ENCODE peak calls at places on chromosomes 13 and 19, in ten cellular contexts. N, S, P, R, Y, C, H, B, Z and E are unnamed samples.

GRCh38 chr19:19490247-19490968 is 24.9 kb downstream of the TSSK6 start:
- DNase-seq in N (peak), S (peak), P (peak), R (peak), Y (peak), C (peak), H (peak), B (peak), Z (peak), E (peak)

GRCh38 chr19:8335343-8336071 is 7.6 kb downstream of the KANK3 start:
- DNase-seq in N (no peak), S (no peak), P (no peak), R (no peak), Y (no peak), C (no peak), H (no peak), B (no peak), Z (no peak), E (no peak)

GRCh38 chr13:39498471-39499114 is 104.4 kb downstream of the LHFPL6 start:
- DNase-seq in N (no peak), S (no peak), P (no peak), R (no peak), Y (no peak), C (no peak), H (no peak), B (no peak), Z (no peak), E (no peak)

GRCh38 chr19:7216373-7216902 is 77.8 kb downstream of the INSR start:
- DNase-seq in N (no peak), S (no peak), P (no peak), R (no peak), Y (peak), C (no peak), H (no peak), B (no peak), Z (no peak), E (no peak)

GRCh38 chr19:42280761-42281174 is 11.7 kb downstream of the CIC start:
- DNase-seq in N (no peak), S (no peak), P (no peak), R (no peak), Y (no peak), C (no peak), H (no peak), B (peak), Z (peak), E (no peak)

GRCh38 chr19:29526730-29527499 is 1.1 kb downstream of the VSTM2B start:
- DNase-seq in N (no peak), S (no peak), P (no peak), R (no peak), Y (peak), C (no peak), H (no peak), B (no peak), Z (peak), E (no peak)

GRCh38 chr13:58946274-58946673 is 1217.5 kb downstream of the DIAPH3 start:
- DNase-seq in N (no peak), S (no peak), P (no peak), R (no peak), Y (no peak), C (no peak), H (no peak), B (no peak), Z (no peak), E (no peak)

GRCh38 chr19:11244846-11245589 is 5.6 kb downstream of the ANGPTL8 start:
- DNase-seq in N (no peak), S (no peak), P (no peak), R (no peak), Y (no peak), C (no peak), H (no peak), B (no peak), Z (no peak), E (no peak)

GRCh38 chr19:17328517-17329060 is 6.1 kb downstream of the ANO8 start:
- DNase-seq in N (no peak), S (no peak), P (no peak), R (no peak), Y (no peak), C (no peak), H (no peak), B (no peak), Z (no peak), E (no peak)

GRCh38 chr13:47949799-47950198 is 51.3 kb downstream of the SUCLA2 start:
- DNase-seq in N (no peak), S (no peak), P (no peak), R (no peak), Y (no peak), C (no peak), H (no peak), B (no peak), Z (no peak), E (no peak)

GRCh38 chr13:98722958-98723357 is 29.5 kb downstream of the SLC15A1 start:
- DNase-seq in N (no peak), S (no peak), P (no peak), R (no peak), Y (no peak), C (peak), H (no peak), B (no peak), Z (no peak), E (no peak)

GRCh38 chr13:24923305-24923640 is 159.3 kb downstream of the RNF17 start:
- DNase-seq in N (peak), S (peak), P (no peak), R (peak), Y (no peak), C (no peak), H (peak), B (peak), Z (peak), E (peak)

GRCh38 chr19:45069056-45069455 is 7.2 kb downstream of the ZNF296 start:
- DNase-seq in N (peak), S (no peak), P (no peak), R (no peak), Y (no peak), C (peak), H (peak), B (peak), Z (no peak), E (peak)

GRCh38 chr19:21451187-21451586 is 54.2 kb upstream of the ZNF429 start:
- DNase-seq in N (no peak), S (no peak), P (no peak), R (no peak), Y (no peak), C (no peak), H (no peak), B (no peak), Z (no peak), E (no peak)

GRCh38 chr19:42281175-42282035 is 12.4 kb downstream of the CIC start:
- DNase-seq in N (no peak), S (peak), P (no peak), R (no peak), Y (no peak), C (peak), H (peak), B (peak), Z (no peak), E (peak)

GRCh38 chr13:93220073-93220472 is 6.5 kb upstream of the GPC6 start:
- DNase-seq in N (no peak), S (peak), P (no peak), R (no peak), Y (no peak), C (no peak), H (no peak), B (no peak), Z (no peak), E (no peak)

GRCh38 chr13:23718916-23719470 is 148.8 kb downstream of the TNFRSF19 start:
- DNase-seq in N (no peak), S (no peak), P (no peak), R (no peak), Y (no peak), C (no peak), H (no peak), B (peak), Z (no peak), E (no peak)

GRCh38 chr13:84662503-84662902 is 780.2 kb upstream of the SLITRK1 start:
- DNase-seq in N (no peak), S (no peak), P (no peak), R (no peak), Y (no peak), C (no peak), H (no peak), B (no peak), Z (no peak), E (no peak)

GRCh38 chr13:31154939-31155338 is 6.8 kb downstream of the HSPH1 start:
- DNase-seq in N (no peak), S (no peak), P (no peak), R (no peak), Y (no peak), C (no peak), H (no peak), B (no peak), Z (no peak), E (no peak)

GRCh38 chr13:33615436-33615835 is 202.5 kb upstream of the RFC3 start:
- DNase-seq in N (no peak), S (no peak), P (no peak), R (no peak), Y (no peak), C (no peak), H (no peak), B (no peak), Z (no peak), E (no peak)

GRCh38 chr13:109272595-109273325 is 513.6 kb downstream of the IRS2 start:
- DNase-seq in N (no peak), S (no peak), P (no peak), R (peak), Y (no peak), C (no peak), H (no peak), B (no peak), Z (no peak), E (peak)

GRCh38 chr19:3538258-3538929 is 580 bp upstream of the TEKTIP1 start:
- DNase-seq in N (no peak), S (no peak), P (no peak), R (no peak), Y (no peak), C (no peak), H (no peak), B (no peak), Z (no peak), E (no peak)

GRCh38 chr13:74550039-74550438 is 415.8 kb upstream of the KLF12 start:
- DNase-seq in N (no peak), S (no peak), P (no peak), R (no peak), Y (no peak), C (peak), H (no peak), B (no peak), Z (no peak), E (peak)

GRCh38 chr19:8237026-8237425 is 27.9 kb downstream of the CERS4 start:
- DNase-seq in N (no peak), S (no peak), P (no peak), R (no peak), Y (no peak), C (no peak), H (no peak), B (no peak), Z (no peak), E (no peak)

GRCh38 chr19:56477429-56478338 is 539 bp upstream of the ZNF667 start:
- DNase-seq in N (peak), S (no peak), P (peak), R (peak), Y (peak), C (peak), H (no peak), B (peak), Z (peak), E (peak)

GRCh38 chr19:14496029-14496848 is at the start of gene GIPC1:
- DNase-seq in N (peak), S (peak), P (peak), R (peak), Y (peak), C (peak), H (peak), B (peak), Z (peak), E (peak)

GRCh38 chr13:54034047-54034446 is 1005.4 kb downstream of the OLFM4 start:
- DNase-seq in N (no peak), S (no peak), P (no peak), R (no peak), Y (no peak), C (no peak), H (no peak), B (no peak), Z (no peak), E (no peak)

GRCh38 chr13:33642374-33643065 is 175.4 kb upstream of the RFC3 start:
- DNase-seq in N (peak), S (no peak), P (no peak), R (no peak), Y (no peak), C (peak), H (no peak), B (peak), Z (no peak), E (peak)

GRCh38 chr19:12880551-12881171 is 588 bp downstream of the DNASE2 start:
- DNase-seq in N (peak), S (no peak), P (no peak), R (peak), Y (no peak), C (no peak), H (no peak), B (no peak), Z (no peak), E (peak)

GRCh38 chr13:112443191-112444000 is 67.2 kb downstream of the SPACA7 start:
- DNase-seq in N (peak), S (no peak), P (no peak), R (no peak), Y (no peak), C (no peak), H (no peak), B (no peak), Z (no peak), E (no peak)

GRCh38 chr19:18774782-18775444 is 16.2 kb downstream of the COMP start:
- DNase-seq in N (no peak), S (no peak), P (no peak), R (no peak), Y (no peak), C (no peak), H (no peak), B (no peak), Z (no peak), E (no peak)

GRCh38 chr19:40742477-40742876 is 7.8 kb downstream of the ACTMAP start:
- DNase-seq in N (no peak), S (no peak), P (no peak), R (no peak), Y (no peak), C (no peak), H (no peak), B (no peak), Z (no peak), E (no peak)

GRCh38 chr19:5424192-5424973 is 30.8 kb upstream of the ZNRF4 start:
- DNase-seq in N (no peak), S (no peak), P (no peak), R (no peak), Y (no peak), C (no peak), H (no peak), B (no peak), Z (no peak), E (no peak)

GRCh38 chr19:16457195-16457953 is 14.4 kb downstream of the EPS15L1 start:
- DNase-seq in N (no peak), S (no peak), P (no peak), R (no peak), Y (no peak), C (peak), H (peak), B (peak), Z (no peak), E (peak)

GRCh38 chr13:36054041-36054440 is 77.1 kb downstream of the DCLK1 start:
- DNase-seq in N (no peak), S (no peak), P (no peak), R (no peak), Y (no peak), C (no peak), H (no peak), B (no peak), Z (no peak), E (no peak)

GRCh38 chr19:50300051-50300450 is 29.1 kb downstream of the KCNC3 start:
- DNase-seq in N (no peak), S (no peak), P (no peak), R (peak), Y (no peak), C (no peak), H (no peak), B (peak), Z (no peak), E (no peak)

GRCh38 chr13:88592105-88592504 is 920.9 kb downstream of the SLITRK5 start:
- DNase-seq in N (no peak), S (no peak), P (no peak), R (no peak), Y (no peak), C (peak), H (no peak), B (no peak), Z (no peak), E (no peak)

GRCh38 chr19:4721196-4721595 is 2.4 kb downstream of the DPP9 start:
- DNase-seq in N (no peak), S (no peak), P (no peak), R (no peak), Y (no peak), C (no peak), H (no peak), B (no peak), Z (no peak), E (no peak)